ENCODE peak calls at places on chromosome 18, in five cellular contexts. One of them, this sample, is unnamed.

GRCh38 chr18:37156330-37156942 is 327.5 kb downstream of the KIAA1328 start:
- DNase-seq in K562: no peak
- DNase-seq in GM12878: no peak
- DNase-seq in HepG2: no peak
- DNase-seq in HCT116: no peak
- DNase-seq in this sample: no peak

GRCh38 chr18:46269275-46269674 is 165.1 kb downstream of the HAUS1 start:
- DNase-seq in K562: no peak
- DNase-seq in GM12878: no peak
- DNase-seq in HepG2: no peak
- DNase-seq in HCT116: no peak
- DNase-seq in this sample: no peak

GRCh38 chr18:46950064-46950656 is 32.8 kb downstream of the KATNAL2 start:
- DNase-seq in K562: peak; percentile 16
- DNase-seq in GM12878: no peak
- DNase-seq in HepG2: peak; percentile 30
- DNase-seq in HCT116: no peak
- DNase-seq in this sample: no peak

GRCh38 chr18:22882084-22882483 is 51.0 kb upstream of the RBBP8 start:
- DNase-seq in K562: no peak
- DNase-seq in GM12878: no peak
- DNase-seq in HepG2: no peak
- DNase-seq in HCT116: no peak
- DNase-seq in this sample: no peak

GRCh38 chr18:56173542-56174220 is 464.7 kb downstream of the TXNL1 start:
- DNase-seq in K562: no peak
- DNase-seq in GM12878: no peak
- DNase-seq in HepG2: no peak
- DNase-seq in HCT116: no peak
- DNase-seq in this sample: no peak

GRCh38 chr18:52286675-52287074 is 53.3 kb upstream of the DCC start:
- DNase-seq in K562: no peak
- DNase-seq in GM12878: no peak
- DNase-seq in HepG2: no peak
- DNase-seq in HCT116: no peak
- DNase-seq in this sample: no peak

GRCh38 chr18:7084766-7085080 is 32.9 kb downstream of the LAMA1 start:
- DNase-seq in K562: no peak
- DNase-seq in GM12878: no peak
- DNase-seq in HepG2: no peak
- DNase-seq in HCT116: no peak
- DNase-seq in this sample: no peak

GRCh38 chr18:1013951-1014350 is 109.3 kb downstream of the ADCYAP1 start:
- DNase-seq in K562: no peak
- DNase-seq in GM12878: no peak
- DNase-seq in HepG2: no peak
- DNase-seq in HCT116: no peak
- DNase-seq in this sample: no peak

GRCh38 chr18:70072678-70073077 is 125.0 kb upstream of the CD226 start:
- DNase-seq in K562: no peak
- DNase-seq in GM12878: no peak
- DNase-seq in HepG2: peak; percentile 34
- DNase-seq in HCT116: no peak
- DNase-seq in this sample: no peak

GRCh38 chr18:22734812-22735627 is 198.1 kb upstream of the RBBP8 start:
- DNase-seq in K562: no peak
- DNase-seq in GM12878: no peak
- DNase-seq in HepG2: no peak
- DNase-seq in HCT116: no peak
- DNase-seq in this sample: no peak

GRCh38 chr18:7158201-7158600 is 40.6 kb upstream of the LAMA1 start:
- DNase-seq in K562: no peak
- DNase-seq in GM12878: no peak
- DNase-seq in HepG2: no peak
- DNase-seq in HCT116: no peak
- DNase-seq in this sample: peak; percentile 34

GRCh38 chr18:24270937-24271380 is 126.7 kb downstream of the OSBPL1A start:
- DNase-seq in K562: no peak
- DNase-seq in GM12878: no peak
- DNase-seq in HepG2: no peak
- DNase-seq in HCT116: no peak
- DNase-seq in this sample: no peak

GRCh38 chr18:26458526-26459232 is 89.7 kb downstream of the KCTD1 start:
- DNase-seq in K562: no peak
- DNase-seq in GM12878: peak; percentile 70
- DNase-seq in HepG2: no peak
- DNase-seq in HCT116: no peak
- DNase-seq in this sample: no peak

GRCh38 chr18:21215480-21215879 is 26.6 kb upstream of the GREB1L start:
- DNase-seq in K562: no peak
- DNase-seq in GM12878: no peak
- DNase-seq in HepG2: no peak
- DNase-seq in HCT116: no peak
- DNase-seq in this sample: peak; percentile 6

GRCh38 chr18:22110482-22110924 is 58.9 kb upstream of the GATA6 start:
- DNase-seq in K562: peak; percentile 81
- DNase-seq in GM12878: no peak
- DNase-seq in HepG2: no peak
- DNase-seq in HCT116: no peak
- DNase-seq in this sample: no peak

GRCh38 chr18:23716966-23717365 is 27.7 kb downstream of the LAMA3 start:
- DNase-seq in K562: no peak
- DNase-seq in GM12878: no peak
- DNase-seq in HepG2: no peak
- DNase-seq in HCT116: no peak
- DNase-seq in this sample: no peak

GRCh38 chr18:332721-333513 is 65.1 kb upstream of the THOC1 start:
- DNase-seq in K562: no peak
- DNase-seq in GM12878: no peak
- DNase-seq in HepG2: no peak
- DNase-seq in HCT116: no peak
- DNase-seq in this sample: no peak

GRCh38 chr18:12943200-12943599 is 4.6 kb upstream of the SEH1L start:
- DNase-seq in K562: no peak
- DNase-seq in GM12878: no peak
- DNase-seq in HepG2: no peak
- DNase-seq in HCT116: no peak
- DNase-seq in this sample: no peak

GRCh38 chr18:59695551-59695950 is 1.7 kb downstream of the CCBE1 start:
- DNase-seq in K562: no peak
- DNase-seq in GM12878: no peak
- DNase-seq in HepG2: no peak
- DNase-seq in HCT116: no peak
- DNase-seq in this sample: no peak
- H3K4me3 ChIP-seq in K562: no peak overlapping the region
- H3K4me3 ChIP-seq in GM12878: no peak overlapping the region
- H3K4me3 ChIP-seq in HepG2: no peak overlapping the region
- H3K4me3 ChIP-seq in HCT116: no peak overlapping the region
- H3K4me3 ChIP-seq in this sample: no peak overlapping the region

GRCh38 chr18:11581286-11581685 is 28.1 kb upstream of the SLC35G4 start:
- DNase-seq in K562: no peak
- DNase-seq in GM12878: no peak
- DNase-seq in HepG2: no peak
- DNase-seq in HCT116: no peak
- DNase-seq in this sample: no peak

GRCh38 chr18:11579916-11580315 is 29.5 kb upstream of the SLC35G4 start:
- DNase-seq in K562: no peak
- DNase-seq in GM12878: no peak
- DNase-seq in HepG2: no peak
- DNase-seq in HCT116: no peak
- DNase-seq in this sample: no peak

GRCh38 chr18:11574545-11574944 is 34.9 kb upstream of the SLC35G4 start:
- DNase-seq in K562: no peak
- DNase-seq in GM12878: no peak
- DNase-seq in HepG2: no peak
- DNase-seq in HCT116: no peak
- DNase-seq in this sample: no peak

GRCh38 chr18:11578799-11579198 is 30.6 kb upstream of the SLC35G4 start:
- DNase-seq in K562: no peak
- DNase-seq in GM12878: no peak
- DNase-seq in HepG2: no peak
- DNase-seq in HCT116: no peak
- DNase-seq in this sample: no peak

GRCh38 chr18:11577271-11578112 is 31.9 kb upstream of the SLC35G4 start:
- DNase-seq in K562: no peak
- DNase-seq in GM12878: no peak
- DNase-seq in HepG2: no peak
- DNase-seq in HCT116: no peak
- DNase-seq in this sample: no peak
- TF ChIP-seq SP1 in K562: no peak
- TF ChIP-seq SP1 in GM12878: no peak
- TF ChIP-seq SP1 in HepG2: no peak
- TF ChIP-seq SP1 in HCT116: no peak
- TF ChIP-seq SP1 in this sample: no peak

DNA sequence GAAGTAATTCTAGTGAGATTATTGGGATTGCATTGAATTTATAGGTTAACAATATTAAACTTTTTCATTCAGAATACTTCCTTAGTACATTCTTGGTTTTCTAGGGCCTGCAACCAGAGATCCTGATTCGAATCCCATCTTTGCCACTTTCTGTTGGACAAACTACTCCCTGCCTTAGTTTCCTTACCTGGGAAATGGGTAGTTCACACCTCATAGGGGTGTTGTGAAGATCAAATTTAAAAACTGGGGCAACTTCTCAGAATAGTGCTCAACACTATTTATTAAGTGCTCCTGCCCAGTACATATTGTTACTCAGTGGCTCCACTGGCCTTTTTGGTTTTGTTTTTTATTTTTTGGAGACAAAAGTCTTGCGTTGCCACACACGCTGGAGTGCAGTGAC is 43.5 kb downstream of the SMCHD1 start:
- DNase-seq in K562: no peak
- DNase-seq in GM12878: no peak
- DNase-seq in HepG2: no peak
- DNase-seq in HCT116: no peak
- DNase-seq in this sample: no peak
- H3K36me3 ChIP-seq in K562: peaks cover 93% of the 10 kb centered on the region
- H3K36me3 ChIP-seq in GM12878: peaks cover 3% of the 10 kb centered on the region
- H3K36me3 ChIP-seq in HepG2: peaks cover 77% of the 10 kb centered on the region
- H3K36me3 ChIP-seq in HCT116: peaks cover 49% of the 10 kb centered on the region
- H3K36me3 ChIP-seq in this sample: peaks cover 10% of the 10 kb centered on the region

DNA sequence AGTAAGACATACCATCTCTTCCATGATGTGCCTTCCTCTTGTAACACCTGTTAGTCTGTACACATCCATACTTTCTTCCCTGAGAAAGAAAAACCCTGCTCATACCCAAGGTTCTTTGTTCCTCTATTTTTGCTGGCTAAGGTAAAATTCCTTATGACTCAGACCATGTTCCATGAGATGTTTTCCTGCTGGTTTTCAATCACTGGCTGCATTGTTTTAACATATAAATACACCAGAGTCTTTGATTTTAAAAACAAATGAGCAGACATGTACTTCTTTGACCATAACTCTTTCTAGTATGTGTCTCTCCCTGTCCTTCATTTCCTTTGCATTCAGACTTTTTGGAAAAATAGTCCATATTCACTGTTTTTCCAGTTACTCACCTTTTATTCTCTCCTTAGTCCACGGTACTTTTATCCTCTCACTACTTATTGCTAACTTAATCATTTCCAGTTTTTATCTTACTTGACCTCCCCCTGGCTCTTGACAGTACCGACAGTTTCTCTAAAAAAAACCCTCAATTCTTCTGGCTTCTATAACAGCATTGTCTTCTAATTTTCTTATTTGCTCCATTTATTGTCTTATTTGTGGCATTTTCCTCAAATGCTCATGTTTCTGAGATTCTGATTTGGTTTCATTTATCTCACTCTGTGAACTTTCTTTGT is 4.3 kb downstream of the VAPA start:
- DNase-seq in K562: no peak
- DNase-seq in GM12878: no peak
- DNase-seq in HepG2: peak; percentile 56
- DNase-seq in HCT116: no peak
- DNase-seq in this sample: no peak
- H3K4me3 ChIP-seq in K562: peak overlapping the region; percentile 85
- H3K4me3 ChIP-seq in GM12878: peak overlapping the region; percentile 29
- H3K4me3 ChIP-seq in HepG2: peak overlapping the region; percentile 10
- H3K4me3 ChIP-seq in HCT116: no peak overlapping the region
- H3K4me3 ChIP-seq in this sample: peak overlapping the region; percentile 6

GRCh38 chr18:50183556-50183955 is 11.4 kb downstream of the MYO5B start:
- DNase-seq in K562: no peak
- DNase-seq in GM12878: no peak
- DNase-seq in HepG2: peak; percentile 25
- DNase-seq in HCT116: peak; percentile 46
- DNase-seq in this sample: no peak
- TF ChIP-seq SP1 in K562: no peak
- TF ChIP-seq SP1 in GM12878: no peak
- TF ChIP-seq SP1 in HepG2: no peak
- TF ChIP-seq SP1 in HCT116: peak; percentile 45
- TF ChIP-seq SP1 in this sample: no peak

DNA sequence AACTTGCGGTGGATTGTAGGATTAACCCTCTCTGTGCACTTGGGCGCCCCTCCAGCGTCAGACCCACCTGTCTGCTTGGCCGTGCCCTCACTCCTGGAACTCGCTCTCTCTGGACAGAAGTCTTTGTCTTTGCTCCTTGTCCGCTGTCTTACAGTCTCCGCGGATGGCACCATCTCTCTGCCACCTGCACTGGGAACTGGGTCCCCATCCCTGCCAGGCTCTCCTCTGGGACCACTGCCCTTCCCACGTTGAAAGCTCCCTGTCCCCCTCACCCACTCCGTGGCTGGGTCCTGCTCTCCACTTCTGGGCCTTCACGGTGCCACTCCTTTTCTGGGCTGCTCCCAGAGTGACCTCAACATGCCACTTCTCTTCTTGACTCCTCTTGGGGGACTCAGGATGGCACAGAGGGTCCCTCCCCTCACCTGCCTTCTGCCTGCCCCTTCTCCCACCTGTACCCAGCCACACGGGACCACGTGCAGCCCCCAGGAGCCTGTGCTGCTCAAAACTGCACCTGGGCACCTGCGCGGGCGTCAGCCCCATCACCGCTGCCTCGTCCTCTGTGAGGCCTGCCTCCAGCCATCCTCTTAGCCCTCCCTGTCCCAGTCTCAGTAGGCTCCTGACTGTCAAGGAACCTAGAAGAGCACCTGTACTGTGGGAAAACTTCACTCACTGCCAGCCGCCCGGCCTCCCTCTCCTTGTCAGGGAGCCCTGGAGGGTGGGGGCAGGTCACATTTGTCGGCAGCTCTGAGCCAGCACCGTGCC is 11.1 kb downstream of the CNDP2 start:
- DNase-seq in K562: no peak
- DNase-seq in GM12878: no peak
- DNase-seq in HepG2: no peak
- DNase-seq in HCT116: no peak
- DNase-seq in this sample: no peak
- H3K36me3 ChIP-seq in K562: peaks cover 86% of the 10 kb centered on the region
- H3K36me3 ChIP-seq in GM12878: peaks cover 34% of the 10 kb centered on the region
- H3K36me3 ChIP-seq in HepG2: peaks cover 83% of the 10 kb centered on the region
- H3K36me3 ChIP-seq in HCT116: peaks cover 18% of the 10 kb centered on the region
- H3K36me3 ChIP-seq in this sample: peaks cover 85% of the 10 kb centered on the region